ENCODE peak calls at places on chromosomes 4 and X, in eight cellular contexts. S is heart right ventricle, P is breast epithelium, J is sigmoid colon, C is lower leg skin, U is bronchial epithelial cell, K is lower lobe of right lung, E is stomach. I is an unnamed sample.

GRCh38 chrX:49185062-49185394 is 1.1 kb downstream of the PRICKLE3 start:
- DNase-seq in S (no peak), P (no peak), J (no peak), C (no peak), U (no peak), K (no peak), E (no peak), I (no peak)

GRCh38 chrX:155956649-155957048 is 40.8 kb upstream of the IL9R start:
- DNase-seq in S (peak), P (no peak), J (no peak), C (no peak), U (no peak), K (no peak), E (peak), I (no peak)

GRCh38 chr4:21954406-21954805 is 5.8 kb upstream of the KCNIP4 start:
- DNase-seq in S (no peak), P (no peak), J (no peak), C (no peak), U (no peak), K (no peak), E (no peak), I (no peak)

GRCh38 chr4:112379306-112379705 is 82.1 kb downstream of the ALPK1 start:
- DNase-seq in S (peak), P (no peak), J (no peak), C (no peak), U (no peak), K (no peak), E (no peak), I (no peak)

GRCh38 chrX:110167952-110168451 is 149.9 kb downstream of the AMMECR1 start:
- DNase-seq in S (peak), P (no peak), J (no peak), C (no peak), U (peak), K (peak), E (no peak), I (no peak)

GRCh38 chr4:153486281-153487151 is 20.4 kb downstream of the TMEM131L start:
- DNase-seq in S (no peak), P (peak), J (no peak), C (no peak), U (peak), K (no peak), E (peak), I (no peak)

GRCh38 chr4:153731239-153731638 is 28.6 kb downstream of the RNF175 start:
- DNase-seq in S (no peak), P (no peak), J (no peak), C (no peak), U (peak), K (no peak), E (no peak), I (no peak)

GRCh38 chr4:87819281-87819919 is 13.4 kb upstream of the MEPE start:
- DNase-seq in S (no peak), P (no peak), J (no peak), C (no peak), U (peak), K (no peak), E (no peak), I (no peak)

GRCh38 chr4:1216869-1217294 is 32.0 kb downstream of the CTBP1 start:
- DNase-seq in S (peak), P (no peak), J (no peak), C (no peak), U (no peak), K (no peak), E (peak), I (no peak)

GRCh38 chr4:76035146-76035545 is 724 bp downstream of the CXCL11 start:
- DNase-seq in S (no peak), P (no peak), J (no peak), C (no peak), U (no peak), K (no peak), E (no peak), I (no peak)

GRCh38 chr4:19725130-19725529 is 526.6 kb upstream of the SLIT2 start:
- DNase-seq in S (no peak), P (no peak), J (no peak), C (no peak), U (no peak), K (no peak), E (no peak), I (no peak)

GRCh38 chrX:72584165-72584564 is 11.5 kb upstream of the HDAC8 start:
- DNase-seq in S (no peak), P (no peak), J (no peak), C (no peak), U (no peak), K (no peak), E (no peak), I (no peak)

GRCh38 chr4:60461551-60461950 is 738.6 kb upstream of the ADGRL3 start:
- DNase-seq in S (no peak), P (no peak), J (no peak), C (no peak), U (no peak), K (no peak), E (no peak), I (no peak)

GRCh38 chr4:113692809-113693411 is 68.6 kb downstream of the CAMK2D start:
- DNase-seq in S (no peak), P (no peak), J (no peak), C (no peak), U (no peak), K (no peak), E (no peak), I (no peak)

GRCh38 chrX:69027181-69028005 is 137.9 kb downstream of the PJA1 start:
- DNase-seq in S (no peak), P (no peak), J (no peak), C (peak), U (peak), K (no peak), E (peak), I (peak)

GRCh38 chr4:38983756-38984647 is 48.2 kb downstream of the TMEM156 start:
- DNase-seq in S (no peak), P (no peak), J (no peak), C (no peak), U (no peak), K (no peak), E (no peak), I (no peak)

GRCh38 chrX:1386338-1387127 is 5.4 kb downstream of the SLC25A6 start:
- DNase-seq in S (no peak), P (peak), J (peak), C (peak), U (no peak), K (peak), E (peak), I (no peak)

GRCh38 chr4:163587867-163588266 is 93.4 kb downstream of the TMA16 start:
- DNase-seq in S (no peak), P (no peak), J (no peak), C (no peak), U (no peak), K (no peak), E (no peak), I (no peak)

GRCh38 chr4:187215438-187215837 is 491.8 kb upstream of the FAT1 start:
- DNase-seq in S (no peak), P (no peak), J (no peak), C (no peak), U (no peak), K (no peak), E (no peak), I (no peak)

GRCh38 chr4:49036528-49036927 is 50.5 kb downstream of the CWH43 start:
- DNase-seq in S (no peak), P (no peak), J (no peak), C (no peak), U (no peak), K (no peak), E (no peak), I (no peak)

GRCh38 chrX:102917801-102918200 is 19.3 kb upstream of the RAB40AL start:
- DNase-seq in S (no peak), P (no peak), J (no peak), C (no peak), U (no peak), K (no peak), E (no peak), I (no peak)

GRCh38 chrX:72255445-72255844 is 16.6 kb upstream of the ERCC6L start:
- DNase-seq in S (no peak), P (no peak), J (no peak), C (no peak), U (no peak), K (peak), E (peak), I (no peak)

GRCh38 chrX:4182010-4182806 is 468.8 kb upstream of the PRKX start:
- DNase-seq in S (no peak), P (no peak), J (no peak), C (no peak), U (no peak), K (no peak), E (no peak), I (no peak)

DNA sequence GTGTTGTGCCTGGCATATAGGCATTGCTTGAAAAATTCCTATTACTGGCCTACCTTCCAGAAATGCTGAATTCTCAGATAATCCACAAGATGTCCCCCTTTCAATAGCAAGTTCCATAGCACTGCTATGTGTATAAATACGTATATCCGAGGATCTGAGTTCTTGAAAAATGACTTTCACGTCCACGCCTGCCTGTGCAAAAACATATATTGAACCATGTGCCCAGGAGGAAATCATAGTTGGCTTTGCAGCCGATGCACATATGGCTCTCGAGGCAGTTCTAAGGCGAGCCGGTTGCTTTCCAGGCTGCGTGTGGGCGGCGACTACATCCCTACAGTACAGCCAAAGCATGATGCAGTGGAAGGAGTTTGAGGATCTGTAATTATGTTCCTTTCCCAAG is 55.4 kb upstream of the ESX1 start:
- DNase-seq in S (no peak), P (no peak), J (no peak), C (no peak), U (peak), K (no peak), E (no peak), I (no peak)
- TF ChIP-seq CTCF in S (no peak), P (no peak), J (no peak), C (no peak), U (peak), K (no peak), E (no peak), I (no peak)

GRCh38 chr4:124481123-124481522 is 231.4 kb downstream of the ANKRD50 start:
- DNase-seq in S (no peak), P (no peak), J (no peak), C (no peak), U (no peak), K (no peak), E (no peak), I (no peak)

GRCh38 chr4:124483043-124483906 is 229.3 kb downstream of the ANKRD50 start:
- DNase-seq in S (no peak), P (no peak), J (no peak), C (no peak), U (no peak), K (no peak), E (no peak), I (no peak)

GRCh38 chr4:124484940-124485339 is 227.6 kb downstream of the ANKRD50 start:
- DNase-seq in S (no peak), P (no peak), J (no peak), C (no peak), U (no peak), K (no peak), E (no peak), I (no peak)

GRCh38 chr4:124484008-124484407 is 228.5 kb downstream of the ANKRD50 start:
- DNase-seq in S (no peak), P (no peak), J (no peak), C (no peak), U (no peak), K (no peak), E (no peak), I (no peak)

DNA sequence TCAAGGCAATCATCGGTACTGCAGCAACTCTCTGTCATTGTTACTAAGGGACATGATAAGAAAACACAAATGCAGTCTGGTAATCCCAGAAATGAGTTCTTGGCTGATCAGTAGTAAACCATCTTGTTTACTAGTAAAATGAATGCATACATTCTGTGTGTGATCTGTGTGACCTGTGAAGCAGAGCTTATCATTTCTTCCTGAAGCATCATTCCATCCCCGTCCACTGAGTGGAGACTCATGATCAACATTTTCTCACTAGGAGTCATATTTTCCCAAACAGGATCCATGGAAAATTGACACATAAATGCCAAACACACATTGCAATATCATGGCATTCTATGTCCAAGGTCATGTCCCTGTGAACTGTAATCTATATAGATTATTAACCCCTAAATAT is 226.1 kb downstream of the ANKRD50 start:
- DNase-seq in S (no peak), P (no peak), J (no peak), C (no peak), U (no peak), K (no peak), E (no peak), I (no peak)
- TF ChIP-seq CTCF in S (no peak), P (no peak), J (no peak), C (no peak), U (peak), K (no peak), E (no peak), I (no peak)

GRCh38 chrX:55919367-55920221 is 202.0 kb downstream of the RRAGB start:
- DNase-seq in S (no peak), P (no peak), J (no peak), C (no peak), U (no peak), K (no peak), E (no peak), I (no peak)
- TF ChIP-seq CTCF in S (no peak), P (no peak), J (no peak), C (no peak), U (no peak), K (no peak), E (no peak), I (no peak)

GRCh38 chr4:183362916-183363542 is 40.8 kb upstream of the CLDN24 start:
- DNase-seq in S (no peak), P (no peak), J (no peak), C (no peak), U (peak), K (no peak), E (no peak), I (no peak)
- TF ChIP-seq CTCF in S (no peak), P (no peak), J (no peak), C (no peak), U (peak), K (no peak), E (no peak), I (no peak)

GRCh38 chrX:132022115-132022862 is 813 bp upstream of the STK26 start:
- DNase-seq in S (no peak), P (no peak), J (no peak), C (no peak), U (peak), K (no peak), E (no peak), I (no peak)
- TF ChIP-seq CTCF in S (no peak), P (no peak), J (no peak), C (no peak), U (no peak), K (peak), E (no peak), I (no peak)

DNA sequence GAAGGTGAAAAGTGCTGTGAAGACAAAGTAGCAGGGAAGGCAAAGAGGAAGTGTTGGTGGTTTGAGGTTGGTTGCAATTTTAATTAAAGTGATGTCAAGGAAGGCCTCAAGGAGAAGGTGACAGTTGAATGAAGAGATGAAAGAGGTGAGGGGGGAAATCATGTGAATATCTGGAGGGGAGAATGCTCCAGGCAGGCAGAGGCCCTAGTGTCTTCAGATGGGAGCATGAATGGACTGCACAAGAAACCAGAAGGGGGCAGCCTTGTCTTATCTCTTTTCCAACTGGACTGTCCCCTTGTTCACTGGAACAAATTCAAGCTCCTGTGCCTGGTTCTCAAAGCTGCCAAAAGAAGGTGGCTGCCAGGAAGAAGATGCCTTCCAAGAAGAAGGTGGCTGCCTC is 68.4 kb downstream of the MAOB start:
- DNase-seq in S (no peak), P (no peak), J (no peak), C (no peak), U (no peak), K (no peak), E (no peak), I (no peak)
- TF ChIP-seq CTCF in S (no peak), P (no peak), J (no peak), C (no peak), U (peak), K (no peak), E (no peak), I (no peak)

GRCh38 chrX:78960888-78961287 is 15.7 kb downstream of the P2RY10 start:
- DNase-seq in S (no peak), P (no peak), J (no peak), C (no peak), U (no peak), K (no peak), E (no peak), I (no peak)

GRCh38 chrX:78957768-78958130 is 12.6 kb downstream of the P2RY10 start:
- DNase-seq in S (no peak), P (no peak), J (no peak), C (no peak), U (no peak), K (no peak), E (no peak), I (no peak)

GRCh38 chrX:78957049-78957767 is 12.0 kb downstream of the P2RY10 start:
- DNase-seq in S (no peak), P (no peak), J (no peak), C (no peak), U (no peak), K (no peak), E (no peak), I (no peak)

DNA sequence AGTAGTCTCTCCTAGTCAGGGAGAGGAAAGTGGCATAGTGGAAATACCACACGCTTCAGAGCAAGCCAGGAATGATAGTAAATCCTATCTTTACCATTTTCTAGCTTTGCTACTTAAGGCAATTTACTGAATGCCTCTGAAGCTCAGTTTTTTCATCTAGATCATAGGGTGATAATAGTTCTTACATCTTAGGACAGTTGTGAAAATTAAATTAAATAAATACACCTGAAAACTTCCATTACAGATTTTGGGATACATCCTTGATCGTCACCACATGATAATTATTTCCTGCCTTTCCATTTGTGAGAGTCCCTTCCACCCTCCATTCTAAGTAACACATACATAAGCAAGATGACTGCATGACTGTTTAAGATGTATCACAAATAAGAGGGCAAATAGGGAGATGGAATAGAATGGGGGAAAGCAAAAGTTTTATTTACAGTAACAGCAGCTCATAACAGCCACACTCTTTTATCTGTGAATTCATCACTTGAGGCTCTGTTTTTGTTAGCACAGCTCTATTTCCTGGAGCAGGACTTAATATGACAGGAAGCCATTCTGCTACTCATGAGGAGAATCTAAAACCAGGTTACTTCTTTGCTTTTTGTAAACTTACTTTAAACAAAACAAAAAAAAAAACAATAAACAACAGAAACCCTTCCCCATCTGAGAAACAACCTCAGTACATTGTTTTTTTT is 13.4 kb downstream of the P2RY10 start:
- DNase-seq in S (no peak), P (no peak), J (no peak), C (no peak), U (no peak), K (no peak), E (no peak), I (no peak)
- TF ChIP-seq CTCF in S (no peak), P (no peak), J (no peak), C (no peak), U (no peak), K (no peak), E (no peak), I (no peak)

DNA sequence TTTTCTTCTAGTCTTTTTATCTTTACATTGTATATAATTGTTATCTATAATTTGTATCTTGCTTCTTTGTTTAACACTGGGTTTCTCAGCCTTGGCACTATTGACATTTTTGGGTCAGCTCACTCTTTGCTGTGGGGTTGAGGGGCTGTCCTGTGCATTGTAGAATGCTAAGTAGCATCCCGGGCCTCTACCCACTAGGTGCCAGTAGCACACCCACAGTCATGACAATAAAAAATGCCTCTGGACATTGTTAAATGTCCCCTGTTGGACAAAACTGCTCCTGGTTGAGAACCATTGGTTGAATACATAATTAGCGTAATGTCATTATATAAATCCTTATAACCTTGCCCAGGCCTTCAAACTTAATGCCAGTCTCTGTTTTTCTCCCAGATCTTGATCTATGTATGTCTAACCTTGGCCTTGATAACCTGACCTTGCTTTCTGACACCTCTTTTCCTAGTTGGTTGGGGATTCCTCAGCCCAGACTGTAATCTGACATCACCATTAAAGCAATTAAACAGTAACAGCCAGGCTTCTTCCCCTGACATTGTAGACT is 46.1 kb downstream of the DCX start:
- DNase-seq in S (no peak), P (no peak), J (no peak), C (no peak), U (no peak), K (no peak), E (no peak), I (no peak)
- TF ChIP-seq CTCF in S (no peak), P (no peak), J (no peak), C (no peak), U (no peak), K (no peak), E (no peak), I (no peak)

GRCh38 chrX:44572340-44572938 is 29.8 kb upstream of the FUNDC1 start:
- DNase-seq in S (no peak), P (no peak), J (no peak), C (no peak), U (no peak), K (no peak), E (no peak), I (no peak)
- TF ChIP-seq CTCF in S (no peak), P (no peak), J (no peak), C (no peak), U (no peak), K (no peak), E (no peak), I (no peak)

DNA sequence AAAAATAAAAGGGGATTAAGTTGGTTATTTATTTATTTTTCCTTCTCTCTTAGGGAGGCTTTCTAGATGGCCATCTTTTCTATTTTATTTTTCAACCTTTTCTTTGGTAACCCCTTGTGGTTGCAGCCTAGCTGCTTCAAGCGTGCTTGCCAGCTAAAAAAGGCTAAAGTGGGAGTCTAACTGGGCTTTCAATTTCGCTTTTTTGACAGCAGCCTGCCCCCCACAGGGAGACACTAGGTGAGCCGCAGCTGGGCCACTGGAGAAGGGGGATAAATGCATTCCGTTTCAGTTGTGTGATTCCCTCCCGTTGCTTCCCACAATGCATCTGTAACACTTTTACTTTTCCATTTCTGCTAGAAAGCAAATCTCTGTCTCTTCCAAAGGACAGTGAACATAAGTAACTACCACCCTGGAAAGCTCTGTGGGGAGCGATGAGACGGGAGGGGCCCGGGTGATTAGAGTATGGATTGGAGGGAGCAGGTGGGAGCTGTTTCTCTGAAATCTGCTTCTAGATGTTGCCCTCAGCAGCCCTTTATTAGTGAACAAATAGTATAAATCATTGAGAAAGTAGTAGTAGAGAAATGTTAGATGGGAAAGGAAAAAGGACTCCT is 86.2 kb upstream of the RAPGEF2 start:
- DNase-seq in S (no peak), P (no peak), J (no peak), C (no peak), U (no peak), K (no peak), E (no peak), I (no peak)
- TF ChIP-seq CTCF in S (no peak), P (no peak), J (no peak), C (no peak), U (no peak), K (no peak), E (no peak), I (no peak)

I was measured in omental fat pad.